ENCODE peak calls at places on chromosomes 7 and 10, in five cellular contexts. W is HCT116, N is heart left ventricle, X is mammary epithelial cell, U is HepG2. R is an unnamed sample. For H3K4me1, the result is how much of the 10 kb centered on the place peaks cover.

GRCh38 chr7:95577137-95577536 is 19.2 kb downstream of the PDK4 start:
- DNase-seq in W (no peak), N (no peak), X (peak), U (no peak), R (no peak)

GRCh38 chr7:51950811-51951210 is 634.2 kb upstream of the COBL start:
- DNase-seq in W (no peak), N (no peak), X (no peak), U (no peak), R (no peak)

GRCh38 chr7:39073432-39073831 is 95.7 kb downstream of the POU6F2 start:
- DNase-seq in W (no peak), N (no peak), X (no peak), U (no peak), R (no peak)

GRCh38 chr10:80443531-80443974 is 10.6 kb upstream of the TSPAN14 start:
- DNase-seq in W (no peak), N (no peak), X (no peak), U (peak), R (no peak)

GRCh38 chr10:114442115-114442630 is 37.9 kb upstream of the AFAP1L2 start:
- DNase-seq in W (no peak), N (no peak), X (no peak), U (no peak), R (no peak)

GRCh38 chr7:108448777-108449576 is 7.3 kb downstream of the NRCAM start:
- DNase-seq in W (no peak), N (no peak), X (no peak), U (no peak), R (no peak)

GRCh38 chr7:140229101-140229525 is 52.3 kb upstream of the KDM7A start:
- DNase-seq in W (no peak), N (no peak), X (no peak), U (peak), R (no peak)

GRCh38 chr7:26237035-26237807 is 35.7 kb downstream of the CBX3 start:
- DNase-seq in W (no peak), N (no peak), X (peak), U (no peak), R (no peak)

GRCh38 chr10:132704008-132704814 is 81.7 kb downstream of the NKX6-2 start:
- DNase-seq in W (no peak), N (peak), X (no peak), U (no peak), R (no peak)

GRCh38 chr7:47846117-47846836 is 102.0 kb downstream of the PKD1L1 start:
- DNase-seq in W (peak), N (no peak), X (peak), U (no peak), R (no peak)

GRCh38 chr7:128113839-128114238 is 82.6 kb upstream of the LRRC4 start:
- DNase-seq in W (no peak), N (no peak), X (no peak), U (no peak), R (no peak)

GRCh38 chr7:117008849-117009531 is 55.7 kb downstream of the ST7 start:
- DNase-seq in W (no peak), N (no peak), X (peak), U (no peak), R (no peak)

GRCh38 chr7:39306028-39306570 is 260.1 kb upstream of the YAE1 start:
- DNase-seq in W (no peak), N (no peak), X (no peak), U (no peak), R (no peak)

GRCh38 chr7:149566103-149566502 is 68.5 kb upstream of the ZNF746 start:
- DNase-seq in W (no peak), N (no peak), X (no peak), U (no peak), R (no peak)

GRCh38 chr7:149561072-149561471 is 63.5 kb upstream of the ZNF746 start:
- DNase-seq in W (no peak), N (no peak), X (no peak), U (no peak), R (no peak)

GRCh38 chr7:149565096-149565382 is 67.4 kb upstream of the ZNF746 start:
- DNase-seq in W (no peak), N (no peak), X (no peak), U (no peak), R (no peak)

GRCh38 chr7:149562602-149563001 is 65.0 kb upstream of the ZNF746 start:
- DNase-seq in W (no peak), N (no peak), X (peak), U (no peak), R (no peak)

GRCh38 chr7:149564340-149565095 is 66.9 kb upstream of the ZNF746 start:
- DNase-seq in W (no peak), N (no peak), X (no peak), U (no peak), R (no peak)
- TF ChIP-seq CTCF in W (no peak), N (no peak), X (no peak), U (no peak), R (no peak)

GRCh38 chr10:96930469-96930868 is 98.4 kb downstream of the LCOR start:
- DNase-seq in W (no peak), N (no peak), X (no peak), U (no peak), R (no peak)

GRCh38 chr10:96935810-96936209 is 103.7 kb downstream of the LCOR start:
- DNase-seq in W (no peak), N (no peak), X (no peak), U (no peak), R (no peak)

DNA sequence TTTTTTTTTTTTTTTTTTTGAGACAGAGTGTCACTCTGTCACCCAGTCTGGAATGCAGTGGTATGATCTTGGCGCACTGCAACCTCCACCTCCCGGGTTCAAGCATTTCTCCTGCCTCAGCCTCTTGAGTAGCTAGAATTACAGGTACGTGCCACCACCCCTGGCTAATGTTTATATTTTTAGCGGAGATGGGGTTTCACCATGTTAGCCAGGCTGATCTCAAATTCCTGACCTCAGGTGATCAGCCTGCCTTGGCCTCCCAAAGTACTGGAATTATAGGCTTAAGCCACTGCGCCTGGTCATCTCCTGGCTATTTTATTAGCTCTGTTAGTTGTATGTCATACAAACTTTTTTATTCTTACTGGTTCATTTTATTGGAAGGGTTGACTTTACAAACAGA is 103.0 kb downstream of the LCOR start:
- DNase-seq in W (no peak), N (no peak), X (no peak), U (no peak), R (no peak)
- H3K4me1 ChIP-seq in W (under half), N (under half), X (under half), U (under half), R (under half)

DNA sequence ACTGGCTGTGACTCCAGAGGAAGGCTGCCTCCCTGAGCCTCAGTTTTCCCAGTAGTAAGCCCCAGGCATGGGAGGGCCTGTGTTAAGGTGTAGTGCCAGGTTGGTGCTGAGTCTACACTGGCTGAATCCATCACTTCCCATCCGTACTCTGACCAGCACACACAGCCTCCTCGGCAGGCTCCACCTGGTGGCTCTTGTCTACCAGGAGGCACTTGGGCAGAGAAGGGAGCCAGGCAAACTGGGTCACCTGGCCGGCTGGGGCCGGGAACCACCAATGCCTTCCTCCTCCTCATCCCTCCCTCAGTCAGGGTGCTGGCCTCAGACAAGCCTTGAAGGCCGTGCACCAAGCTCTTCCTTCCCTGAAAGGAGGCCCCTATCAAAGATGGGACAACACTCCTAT is 75.7 kb downstream of the CHST15 start:
- DNase-seq in W (no peak), N (peak), X (no peak), U (no peak), R (peak)
- TF ChIP-seq CTCF in W (no peak), N (no peak), X (peak), U (peak), R (no peak)

GRCh38 chr10:68101066-68101465 is 8.2 kb upstream of the MYPN start:
- DNase-seq in W (no peak), N (no peak), X (no peak), U (no peak), R (no peak)

GRCh38 chr10:68106656-68107055 is 2.6 kb upstream of the MYPN start:
- DNase-seq in W (no peak), N (no peak), X (peak), U (no peak), R (no peak)

GRCh38 chr10:68105820-68106219 is 3.5 kb upstream of the MYPN start:
- DNase-seq in W (no peak), N (no peak), X (peak), U (no peak), R (peak)

GRCh38 chr10:68103237-68103866 is 5.9 kb upstream of the MYPN start:
- DNase-seq in W (no peak), N (no peak), X (no peak), U (no peak), R (no peak)

DNA sequence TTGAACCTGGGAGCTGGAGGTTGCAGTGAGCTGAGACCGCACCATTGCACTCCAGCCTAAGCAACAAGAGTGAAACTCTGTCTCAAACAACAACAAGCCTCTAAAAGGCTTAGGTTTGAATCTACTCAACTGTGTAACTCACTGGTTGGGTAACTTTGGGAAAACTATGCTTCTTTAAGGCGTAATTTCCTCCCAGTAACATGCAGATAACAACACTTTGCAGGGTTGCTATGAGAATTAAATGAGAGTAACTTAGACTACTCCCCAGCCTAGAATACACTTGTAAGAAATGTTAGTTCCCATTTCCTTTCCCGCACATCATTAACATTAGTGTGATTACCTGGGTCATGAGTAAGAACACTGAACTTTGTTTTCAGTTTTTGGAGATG is 5.4 kb upstream of the MYPN start:
- DNase-seq in W (no peak), N (no peak), X (no peak), U (no peak), R (no peak)
- H3K4me1 ChIP-seq in W (under half), N (under half), X (under half), U (under half), R (under half)

GRCh38 chr10:108254089-108254488 is 1089.6 kb upstream of the SORCS1 start:
- DNase-seq in W (no peak), N (no peak), X (no peak), U (no peak), R (no peak)

GRCh38 chr10:108250954-108251620 is 1086.6 kb upstream of the SORCS1 start:
- DNase-seq in W (no peak), N (no peak), X (peak), U (no peak), R (no peak)

GRCh38 chr10:108244443-108245228 is 1080.1 kb upstream of the SORCS1 start:
- DNase-seq in W (no peak), N (no peak), X (peak), U (no peak), R (no peak)

GRCh38 chr10:108249940-108250339 is 1085.4 kb upstream of the SORCS1 start:
- DNase-seq in W (no peak), N (no peak), X (no peak), U (no peak), R (no peak)
- TF ChIP-seq CTCF in W (peak), N (no peak), X (no peak), U (no peak), R (no peak)